ENCODE peak calls at places on chromosomes 11 and 22, in five cellular contexts. I, B, Z, U and A are unnamed samples.

GRCh38 chr11:7332962-7333361 is 81.3 kb downstream of the SYT9 start:
- DNase-seq in I (no peak), B (no peak), Z (no peak), U (no peak), A (no peak)

GRCh38 chr11:32893091-32893946 is 708 bp downstream of the QSER1 start:
- DNase-seq in I (peak; percentile 52), B (peak; percentile 58), Z (no peak), U (no peak), A (peak; percentile 39)

GRCh38 chr11:75334402-75334891 is 17.0 kb downstream of the ARRB1 start:
- DNase-seq in I (no peak), B (no peak), Z (no peak), U (no peak), A (no peak)

GRCh38 chr11:30392221-30392784 is 69.4 kb downstream of the ARL14EP start:
- DNase-seq in I (no peak), B (no peak), Z (no peak), U (no peak), A (no peak)

GRCh38 chr22:46690146-46690545 is 47.9 kb downstream of the CERK start:
- DNase-seq in I (no peak), B (no peak), Z (no peak), U (no peak), A (no peak)

GRCh38 chr11:10305964-10306918 is 1.4 kb downstream of the ADM start:
- DNase-seq in I (no peak), B (no peak), Z (no peak), U (no peak), A (no peak)

GRCh38 chr11:83782329-83782728 is 496.2 kb upstream of the CCDC90B start:
- DNase-seq in I (no peak), B (no peak), Z (no peak), U (no peak), A (no peak)

GRCh38 chr11:7600205-7600775 is 73.0 kb downstream of the CYB5R2 start:
- DNase-seq in I (no peak), B (peak; percentile 89), Z (no peak), U (no peak), A (no peak)

GRCh38 chr11:121520243-121521144 is 67.7 kb upstream of the SORL1-AS1 start:
- DNase-seq in I (no peak), B (no peak), Z (no peak), U (no peak), A (no peak)

GRCh38 chr22:31647516-31647915 is 14.5 kb downstream of the PISD start:
- DNase-seq in I (no peak), B (no peak), Z (no peak), U (no peak), A (no peak)
- TF ChIP-seq POLR2A in I (no peak), B (no peak), Z (no peak), U (no peak), A (no peak)

DNA sequence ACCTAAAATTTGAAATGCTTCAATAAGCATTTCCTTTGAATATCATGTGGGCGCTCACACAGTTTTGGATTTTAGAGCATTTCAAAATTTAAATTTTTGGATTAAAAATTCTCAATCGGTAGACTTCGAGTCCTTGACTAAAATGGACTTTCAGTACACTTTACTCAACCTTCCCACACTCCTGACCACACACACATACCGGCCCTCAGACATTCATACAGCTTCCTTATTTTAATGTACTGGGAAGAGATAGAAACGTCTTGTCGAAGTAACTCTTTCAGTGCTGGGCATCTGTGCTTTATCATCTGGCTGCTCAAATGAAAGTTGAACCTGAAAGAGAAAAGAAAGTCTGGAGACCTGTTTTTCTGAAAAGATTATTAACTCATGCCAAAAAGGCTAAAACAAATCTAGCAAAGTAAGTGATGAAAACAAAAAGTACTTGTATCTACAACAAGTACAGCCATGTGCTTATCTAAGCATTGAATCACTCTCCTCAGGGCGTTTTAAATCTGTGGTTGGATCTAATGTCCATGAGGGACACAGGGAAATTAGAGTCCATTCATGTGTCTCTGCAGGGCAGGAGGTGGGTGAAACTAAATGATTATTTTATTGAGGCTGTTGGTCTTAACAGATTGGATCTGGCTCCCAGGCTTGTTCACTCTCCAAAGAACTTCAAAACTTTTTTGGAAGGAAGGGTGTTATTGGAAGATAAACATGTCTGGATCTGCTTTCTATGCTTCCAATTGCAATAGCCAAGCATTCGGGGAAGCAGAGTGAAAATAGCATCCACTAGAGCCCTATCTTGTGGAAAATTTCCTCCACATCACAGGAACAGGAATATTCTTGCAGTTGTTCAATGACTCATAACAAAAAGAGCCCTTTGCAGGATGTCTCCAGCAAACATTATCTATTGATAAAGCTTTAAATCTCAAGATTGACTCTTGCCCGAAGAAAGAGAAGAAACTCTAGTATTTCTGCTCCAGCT is 47.0 kb downstream of the CARD18 start:
- DNase-seq in I (no peak), B (no peak), Z (no peak), U (no peak), A (no peak)
- TF ChIP-seq TAF1 in I (no peak), B (no peak), Z (no peak), U (no peak), A (no peak)

GRCh38 chr11:57425565-57426438 is 1.1 kb downstream of the SLC43A3 start:
- DNase-seq in I (no peak), B (no peak), Z (no peak), U (no peak), A (no peak)
- TF ChIP-seq POLR2AphosphoS5 in I (no peak), B (no peak), Z (no peak), U (no peak), A (no peak)

DNA sequence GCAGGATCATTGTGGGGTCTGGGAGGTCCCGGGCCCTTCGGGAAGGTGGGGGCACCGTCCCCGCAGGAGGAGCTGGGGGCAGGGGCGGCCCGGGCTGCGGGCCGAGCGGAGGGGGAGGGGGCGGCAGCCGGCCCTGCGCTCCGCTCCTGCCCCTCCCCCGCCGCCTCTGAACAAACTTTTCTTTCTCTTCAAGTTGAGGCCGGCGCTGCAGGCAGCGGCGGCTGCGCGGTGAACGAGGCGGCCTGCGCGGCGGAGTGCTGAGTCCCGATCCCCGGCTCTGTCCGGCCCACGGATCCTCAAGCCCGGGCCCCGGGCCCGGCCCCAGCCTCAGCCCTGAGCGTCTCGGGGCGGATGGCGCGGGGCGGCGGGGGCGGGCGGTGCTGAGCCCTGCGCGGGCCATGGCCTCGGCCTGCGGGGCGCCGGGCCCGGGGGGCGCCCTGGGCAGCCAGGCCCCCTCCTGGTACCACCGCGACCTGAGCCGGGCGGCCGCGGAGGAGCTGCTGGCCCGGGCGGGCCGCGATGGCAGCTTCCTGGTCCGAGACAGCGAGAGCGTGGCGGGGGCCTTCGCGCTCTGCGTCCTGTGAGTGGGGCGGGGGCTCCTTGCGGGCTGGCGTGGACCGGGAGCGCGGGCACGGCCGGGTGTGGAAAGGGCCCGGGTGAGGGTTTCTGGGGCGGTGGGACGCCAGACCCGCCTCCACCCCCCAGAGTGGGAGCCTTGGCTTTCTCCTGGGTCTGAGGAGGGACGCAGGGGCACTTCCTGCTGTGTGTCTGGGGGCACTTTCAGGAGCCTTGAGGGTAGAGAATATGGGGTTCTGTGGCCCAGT is at the start of gene INPPL1:
- DNase-seq in I (no peak), B (no peak), Z (no peak), U (no peak), A (no peak)
- TF ChIP-seq POLR2A in I (no peak), B (no peak), Z (peak; percentile 14), U (peak; percentile 17), A (no peak)

GRCh38 chr11:95831198-95831883 is 41.0 kb downstream of the CEP57 start:
- DNase-seq in I (no peak), B (no peak), Z (no peak), U (no peak), A (no peak)
- TF ChIP-seq TAF1 in I (no peak), B (no peak), Z (no peak), U (no peak), A (no peak)

DNA sequence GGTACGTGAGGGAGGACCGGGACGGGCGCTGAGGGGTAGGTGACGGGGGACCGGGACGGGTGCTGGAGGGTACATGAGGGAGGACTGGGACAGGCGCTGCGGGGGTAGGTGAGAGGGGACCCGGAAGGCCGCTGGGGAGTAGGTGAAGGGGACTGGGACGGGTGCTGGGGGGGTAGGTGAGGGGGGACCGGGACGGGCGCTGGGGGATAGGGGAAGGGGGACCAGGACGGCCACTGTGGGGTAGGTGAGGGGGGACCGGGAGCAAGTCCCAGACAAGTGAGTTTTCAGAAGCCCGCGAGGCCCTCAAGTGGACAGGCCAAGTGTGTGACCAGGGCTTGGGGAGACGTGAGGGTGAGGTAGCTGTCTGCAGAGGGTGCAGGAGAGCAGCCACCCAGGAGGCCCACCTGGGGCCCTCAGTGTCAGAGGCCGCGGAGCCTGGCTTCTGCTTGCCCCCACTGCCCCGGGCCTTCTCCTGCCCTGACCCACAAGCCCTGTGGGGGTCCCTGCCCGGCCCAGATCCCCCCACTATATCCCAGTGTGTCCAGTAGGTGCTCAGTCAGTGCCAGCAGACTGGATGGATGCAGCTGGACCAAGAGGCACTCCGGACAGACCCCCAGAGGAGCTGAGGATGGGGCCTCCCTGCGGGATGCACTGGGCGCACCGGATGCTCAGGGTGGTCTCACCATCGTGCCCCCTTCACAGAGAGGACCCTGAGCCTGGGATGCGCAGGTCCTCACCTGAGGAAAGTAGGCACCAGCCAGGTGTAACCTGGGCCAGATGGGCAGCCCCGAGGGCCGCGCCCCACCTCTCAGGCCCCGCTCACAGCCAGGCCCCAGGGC is 44.2 kb upstream of the TH start:
- DNase-seq in I (no peak), B (peak; percentile 46), Z (no peak), U (no peak), A (no peak)
- TF ChIP-seq POLR2AphosphoS5 in I (no peak), B (no peak), Z (no peak), U (no peak), A (no peak)

GRCh38 chr11:46238967-46239800 is 38.3 kb upstream of the CREB3L1 start:
- DNase-seq in I (peak; percentile 83), B (peak; percentile 40), Z (no peak), U (peak; percentile 83), A (peak; percentile 83)
- TF ChIP-seq POLR2A in I (no peak), B (no peak), Z (no peak), U (peak; percentile 48), A (no peak)

GRCh38 chr11:88475991-88476418 is 138.5 kb upstream of the CTSC start:
- DNase-seq in I (no peak), B (no peak), Z (no peak), U (no peak), A (no peak)
- TF ChIP-seq TAF1 in I (no peak), B (no peak), Z (no peak), U (no peak), A (no peak)